ENCODE peak calls at places on chromosomes 16 and 17, in seven cellular contexts. One of them, this sample, is unnamed.

GRCh38 chr17:66564992-66565465 is 262.6 kb downstream of the PRKCA start:
- DNase-seq in IMR-90: peak; percentile 61
- DNase-seq in H1: peak; percentile 55
- DNase-seq in H9: peak; percentile 89
- DNase-seq in mesenchymal stem cell: peak; percentile 47
- DNase-seq in neuronal stem cell: no peak
- DNase-seq in trophoblast cell: peak; percentile 87
- DNase-seq in this sample: peak; percentile 88

GRCh38 chr17:5758651-5759050 is 174.3 kb upstream of the NLRP1 start:
- DNase-seq in IMR-90: peak; percentile 28
- DNase-seq in H1: peak; percentile 57
- DNase-seq in H9: peak; percentile 93
- DNase-seq in mesenchymal stem cell: peak; percentile 46
- DNase-seq in neuronal stem cell: no peak
- DNase-seq in trophoblast cell: no peak
- DNase-seq in this sample: peak; percentile 95

GRCh38 chr17:49699967-49700575 is 7.7 kb downstream of the SLC35B1 start:
- DNase-seq in IMR-90: no peak
- DNase-seq in H1: no peak
- DNase-seq in H9: no peak
- DNase-seq in mesenchymal stem cell: no peak
- DNase-seq in neuronal stem cell: no peak
- DNase-seq in trophoblast cell: no peak
- DNase-seq in this sample: no peak

GRCh38 chr17:66839616-66840015 is 4.7 kb downstream of the CACNG5 start:
- DNase-seq in IMR-90: no peak
- DNase-seq in H1: no peak
- DNase-seq in H9: no peak
- DNase-seq in mesenchymal stem cell: no peak
- DNase-seq in neuronal stem cell: no peak
- DNase-seq in trophoblast cell: no peak
- DNase-seq in this sample: no peak

GRCh38 chr16:53518550-53519416 is 15.8 kb upstream of the AKTIP start:
- DNase-seq in IMR-90: peak; percentile 54
- DNase-seq in H1: no peak
- DNase-seq in H9: no peak
- DNase-seq in mesenchymal stem cell: no peak
- DNase-seq in neuronal stem cell: no peak
- DNase-seq in trophoblast cell: peak; percentile 43
- DNase-seq in this sample: no peak

GRCh38 chr17:17457680-17458079 is 19.1 kb upstream of the MED9 start:
- DNase-seq in IMR-90: no peak
- DNase-seq in H1: no peak
- DNase-seq in H9: no peak
- DNase-seq in mesenchymal stem cell: no peak
- DNase-seq in neuronal stem cell: no peak
- DNase-seq in trophoblast cell: no peak
- DNase-seq in this sample: no peak

GRCh38 chr16:53099318-53100130 is 44.7 kb downstream of the CHD9 start:
- DNase-seq in IMR-90: peak; percentile 89
- DNase-seq in H1: peak; percentile 93
- DNase-seq in H9: peak; percentile 96
- DNase-seq in mesenchymal stem cell: peak; percentile 94
- DNase-seq in neuronal stem cell: peak; percentile 85
- DNase-seq in trophoblast cell: peak; percentile 95
- DNase-seq in this sample: peak; percentile 98

GRCh38 chr16:50297301-50298074 is 31.1 kb downstream of the ADCY7 start:
- DNase-seq in IMR-90: no peak
- DNase-seq in H1: no peak
- DNase-seq in H9: peak; percentile 22
- DNase-seq in mesenchymal stem cell: no peak
- DNase-seq in neuronal stem cell: no peak
- DNase-seq in trophoblast cell: no peak
- DNase-seq in this sample: no peak

GRCh38 chr17:33893192-33893591 is 361.9 kb upstream of the CCL2 start:
- DNase-seq in IMR-90: no peak
- DNase-seq in H1: no peak
- DNase-seq in H9: no peak
- DNase-seq in mesenchymal stem cell: no peak
- DNase-seq in neuronal stem cell: no peak
- DNase-seq in trophoblast cell: no peak
- DNase-seq in this sample: no peak

GRCh38 chr17:33896309-33896708 is 358.8 kb upstream of the CCL2 start:
- DNase-seq in IMR-90: no peak
- DNase-seq in H1: no peak
- DNase-seq in H9: no peak
- DNase-seq in mesenchymal stem cell: no peak
- DNase-seq in neuronal stem cell: no peak
- DNase-seq in trophoblast cell: no peak
- DNase-seq in this sample: no peak

GRCh38 chr17:33892677-33893076 is 362.4 kb upstream of the CCL2 start:
- DNase-seq in IMR-90: no peak
- DNase-seq in H1: no peak
- DNase-seq in H9: no peak
- DNase-seq in mesenchymal stem cell: no peak
- DNase-seq in neuronal stem cell: no peak
- DNase-seq in trophoblast cell: no peak
- DNase-seq in this sample: no peak

GRCh38 chr17:33901085-33901484 is 354.0 kb upstream of the CCL2 start:
- DNase-seq in IMR-90: no peak
- DNase-seq in H1: no peak
- DNase-seq in H9: no peak
- DNase-seq in mesenchymal stem cell: no peak
- DNase-seq in neuronal stem cell: no peak
- DNase-seq in trophoblast cell: no peak
- DNase-seq in this sample: peak; percentile 42

DNA sequence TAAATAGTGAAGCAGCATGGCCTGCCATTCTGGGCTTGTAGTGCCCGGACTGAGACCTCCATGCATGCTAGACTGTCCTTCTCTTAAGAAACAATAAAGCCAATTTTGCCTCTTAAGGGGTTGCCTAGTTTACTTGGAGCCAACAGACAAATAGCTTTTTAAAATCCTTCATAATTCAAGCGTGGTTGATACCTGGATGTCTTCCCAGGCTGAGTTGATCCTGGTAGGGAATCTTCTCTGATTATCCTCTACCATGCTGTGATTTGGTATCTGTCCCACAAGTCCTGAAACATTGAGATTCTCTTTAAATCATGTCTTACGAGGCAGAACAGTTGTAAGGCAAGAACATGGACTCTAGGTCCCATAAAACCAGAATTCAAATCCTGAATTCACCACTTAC is 359.6 kb upstream of the CCL2 start:
- DNase-seq in IMR-90: no peak
- DNase-seq in H1: no peak
- DNase-seq in H9: no peak
- DNase-seq in mesenchymal stem cell: no peak
- DNase-seq in neuronal stem cell: no peak
- DNase-seq in trophoblast cell: no peak
- DNase-seq in this sample: no peak
- H2BK5ac ChIP-seq in IMR-90: no peak overlapping the region
- H2BK5ac ChIP-seq in H1: no peak overlapping the region
- H2BK5ac ChIP-seq in H9: no peak overlapping the region
- H2BK5ac ChIP-seq in mesenchymal stem cell: no peak overlapping the region
- H2BK5ac ChIP-seq in neuronal stem cell: no peak overlapping the region
- H2BK5ac ChIP-seq in trophoblast cell: no peak overlapping the region
- H2BK5ac ChIP-seq in this sample: no peak overlapping the region

GRCh38 chr16:19689342-19689741 is 28.7 kb downstream of the KNOP1 start:
- DNase-seq in IMR-90: no peak
- DNase-seq in H1: no peak
- DNase-seq in H9: no peak
- DNase-seq in mesenchymal stem cell: no peak
- DNase-seq in neuronal stem cell: no peak
- DNase-seq in trophoblast cell: no peak
- DNase-seq in this sample: no peak

GRCh38 chr16:19690196-19690595 is 27.8 kb downstream of the KNOP1 start:
- DNase-seq in IMR-90: no peak
- DNase-seq in H1: no peak
- DNase-seq in H9: no peak
- DNase-seq in mesenchymal stem cell: peak; percentile 17
- DNase-seq in neuronal stem cell: no peak
- DNase-seq in trophoblast cell: no peak
- DNase-seq in this sample: peak; percentile 34

GRCh38 chr16:19687279-19687678 is 30.7 kb downstream of the KNOP1 start:
- DNase-seq in IMR-90: no peak
- DNase-seq in H1: no peak
- DNase-seq in H9: no peak
- DNase-seq in mesenchymal stem cell: no peak
- DNase-seq in neuronal stem cell: no peak
- DNase-seq in trophoblast cell: no peak
- DNase-seq in this sample: peak; percentile 93

GRCh38 chr16:19691161-19691850 is 26.7 kb downstream of the KNOP1 start:
- DNase-seq in IMR-90: peak; percentile 17
- DNase-seq in H1: no peak
- DNase-seq in H9: no peak
- DNase-seq in mesenchymal stem cell: peak; percentile 38
- DNase-seq in neuronal stem cell: no peak
- DNase-seq in trophoblast cell: no peak
- DNase-seq in this sample: peak; percentile 31

DNA sequence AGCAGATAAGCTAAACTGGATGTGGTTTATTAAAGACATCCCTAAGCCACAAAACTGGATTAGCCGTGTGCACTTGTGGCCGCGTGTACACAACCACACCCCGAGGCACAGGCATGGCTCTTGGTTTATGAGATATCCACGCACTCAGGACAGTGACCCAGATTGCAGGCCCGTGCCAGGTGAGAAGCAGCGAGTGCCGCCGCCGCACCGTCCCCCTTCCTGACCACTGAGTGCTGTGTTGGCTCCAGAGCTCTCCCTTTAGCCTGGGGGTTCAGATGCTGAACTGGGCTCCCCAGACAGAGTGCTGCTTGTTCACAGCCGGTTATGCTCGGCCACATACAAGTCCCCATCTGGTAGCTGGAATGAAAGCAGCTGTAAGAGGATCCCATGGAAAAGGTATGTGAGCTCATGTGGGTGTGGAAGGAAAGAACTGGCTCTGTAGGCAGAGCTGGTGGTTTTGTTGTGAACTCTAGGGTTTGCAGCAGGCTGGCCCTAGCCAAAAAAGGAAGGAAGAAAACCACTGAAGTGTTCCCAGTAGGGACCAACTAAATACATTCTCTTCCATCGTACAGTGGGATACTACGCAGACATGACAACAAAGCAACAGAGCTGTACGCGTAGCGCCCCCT is 29.5 kb downstream of the KNOP1 start:
- DNase-seq in IMR-90: no peak
- DNase-seq in H1: no peak
- DNase-seq in H9: no peak
- DNase-seq in mesenchymal stem cell: no peak
- DNase-seq in neuronal stem cell: no peak
- DNase-seq in trophoblast cell: no peak
- DNase-seq in this sample: peak; percentile 24
- H2BK120ac ChIP-seq in IMR-90: no peak overlapping the region
- H2BK120ac ChIP-seq in H1: no peak overlapping the region
- H2BK120ac ChIP-seq in H9: no peak overlapping the region
- H2BK120ac ChIP-seq in mesenchymal stem cell: no peak overlapping the region
- H2BK120ac ChIP-seq in neuronal stem cell: no peak overlapping the region
- H2BK120ac ChIP-seq in trophoblast cell: no peak overlapping the region
- H2BK120ac ChIP-seq in this sample: no peak overlapping the region

GRCh38 chr17:65228287-65228686 is 91.1 kb downstream of the RGS9 start:
- DNase-seq in IMR-90: no peak
- DNase-seq in H1: no peak
- DNase-seq in H9: no peak
- DNase-seq in mesenchymal stem cell: peak; percentile 12
- DNase-seq in neuronal stem cell: no peak
- DNase-seq in trophoblast cell: no peak
- DNase-seq in this sample: peak; percentile 89

GRCh38 chr17:65229596-65229995 is 92.4 kb downstream of the RGS9 start:
- DNase-seq in IMR-90: no peak
- DNase-seq in H1: no peak
- DNase-seq in H9: no peak
- DNase-seq in mesenchymal stem cell: no peak
- DNase-seq in neuronal stem cell: no peak
- DNase-seq in trophoblast cell: no peak
- DNase-seq in this sample: no peak

GRCh38 chr17:65230040-65230439 is 92.9 kb downstream of the RGS9 start:
- DNase-seq in IMR-90: no peak
- DNase-seq in H1: no peak
- DNase-seq in H9: no peak
- DNase-seq in mesenchymal stem cell: no peak
- DNase-seq in neuronal stem cell: no peak
- DNase-seq in trophoblast cell: no peak
- DNase-seq in this sample: peak; percentile 40

GRCh38 chr17:65227637-65228036 is 90.5 kb downstream of the RGS9 start:
- DNase-seq in IMR-90: no peak
- DNase-seq in H1: no peak
- DNase-seq in H9: no peak
- DNase-seq in mesenchymal stem cell: no peak
- DNase-seq in neuronal stem cell: no peak
- DNase-seq in trophoblast cell: peak; percentile 13
- DNase-seq in this sample: no peak

DNA sequence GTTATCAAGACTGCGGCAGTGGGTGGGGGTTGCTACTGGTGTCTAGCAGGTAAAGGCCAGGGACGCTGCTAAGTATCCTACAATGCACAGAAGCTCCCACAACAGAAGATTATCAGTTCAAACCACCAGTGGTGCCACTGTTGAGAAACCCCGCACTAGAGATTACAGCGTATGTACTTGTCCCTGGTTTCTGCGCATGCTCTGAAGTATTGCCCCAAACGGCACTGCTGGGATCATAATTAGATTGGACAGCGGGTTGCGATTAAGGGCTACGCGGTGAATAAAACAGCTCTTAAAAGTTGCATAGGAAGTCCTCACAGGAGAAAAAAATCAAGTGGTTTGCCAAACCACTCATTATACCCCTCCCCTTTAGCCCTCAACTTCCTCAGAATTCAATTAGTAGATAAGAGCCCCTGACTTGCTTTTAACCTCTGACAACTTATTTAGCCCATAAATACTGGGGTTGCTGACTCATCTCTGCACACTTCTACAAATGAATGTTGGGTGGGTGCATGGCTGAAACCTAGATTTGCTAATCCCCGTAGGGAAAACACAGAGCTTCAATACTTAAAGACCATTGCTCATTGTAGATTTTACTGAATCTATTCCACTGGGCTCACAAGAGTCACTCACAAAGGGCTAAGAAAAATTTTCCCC is 91.7 kb downstream of the RGS9 start:
- DNase-seq in IMR-90: peak; percentile 22
- DNase-seq in H1: no peak
- DNase-seq in H9: no peak
- DNase-seq in mesenchymal stem cell: peak; percentile 78
- DNase-seq in neuronal stem cell: no peak
- DNase-seq in trophoblast cell: no peak
- DNase-seq in this sample: peak; percentile 66
- H2BK5ac ChIP-seq in IMR-90: no peak overlapping the region
- H2BK5ac ChIP-seq in H1: no peak overlapping the region
- H2BK5ac ChIP-seq in H9: no peak overlapping the region
- H2BK5ac ChIP-seq in mesenchymal stem cell: no peak overlapping the region
- H2BK5ac ChIP-seq in neuronal stem cell: no peak overlapping the region
- H2BK5ac ChIP-seq in trophoblast cell: no peak overlapping the region
- H2BK5ac ChIP-seq in this sample: no peak overlapping the region

DNA sequence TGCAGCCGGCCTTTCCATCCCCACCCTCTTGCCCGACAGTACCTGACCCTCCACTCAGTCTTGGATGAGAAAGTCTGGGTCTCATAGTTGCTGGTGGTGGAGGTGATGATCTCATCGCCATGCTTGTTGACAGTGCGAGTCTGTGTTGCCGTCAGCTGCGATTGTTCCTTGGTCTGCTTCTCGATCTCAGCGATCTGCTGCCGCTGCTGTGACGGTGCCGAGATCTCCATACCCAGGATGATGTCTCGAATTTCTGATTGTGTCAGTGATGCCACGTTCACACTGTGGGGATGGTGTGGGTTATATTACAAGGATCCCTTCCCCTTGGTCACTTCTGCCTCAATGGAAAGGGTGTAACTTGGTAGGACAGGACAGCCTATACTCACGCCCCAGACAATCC is 4.1 kb upstream of the RILP start:
- DNase-seq in IMR-90: no peak
- DNase-seq in H1: no peak
- DNase-seq in H9: no peak
- DNase-seq in mesenchymal stem cell: no peak
- DNase-seq in neuronal stem cell: no peak
- DNase-seq in trophoblast cell: no peak
- DNase-seq in this sample: no peak
- H2BK120ac ChIP-seq in IMR-90: no peak overlapping the region
- H2BK120ac ChIP-seq in H1: no peak overlapping the region
- H2BK120ac ChIP-seq in H9: no peak overlapping the region
- H2BK120ac ChIP-seq in mesenchymal stem cell: no peak overlapping the region
- H2BK120ac ChIP-seq in neuronal stem cell: no peak overlapping the region
- H2BK120ac ChIP-seq in trophoblast cell: no peak overlapping the region
- H2BK120ac ChIP-seq in this sample: no peak overlapping the region